ENCODE peak calls at places on chromosomes 6 and 20, in seven cellular contexts. One of them, this sample, is unnamed.
A peak's percentile ranks its signal among the peaks of the same experiment; 100 is the strongest.

GRCh38 chr20:37267684-37268313 is 6.2 kb upstream of the GHRH start:
- DNase-seq in prostate gland: no peak
- DNase-seq in ovary: no peak
- DNase-seq in esophagus squamous epithelium: no peak
- DNase-seq in HepG2: no peak
- DNase-seq in stomach: no peak
- DNase-seq in breast epithelium: no peak
- DNase-seq in this sample: no peak

GRCh38 chr6:131728296-131728939 is 17.6 kb upstream of the CTAGE9 start:
- DNase-seq in esophagus squamous epithelium: no peak
- DNase-seq in stomach: no peak
- DNase-seq in prostate gland: no peak
- DNase-seq in HepG2: no peak
- DNase-seq in ovary: no peak
- DNase-seq in breast epithelium: no peak
- DNase-seq in this sample: no peak

GRCh38 chr20:45049904-45050471 is 50.9 kb downstream of the KCNS1 start:
- DNase-seq in stomach: no peak
- DNase-seq in HepG2: no peak
- DNase-seq in ovary: no peak
- DNase-seq in prostate gland: no peak
- DNase-seq in breast epithelium: no peak
- DNase-seq in esophagus squamous epithelium: no peak
- DNase-seq in this sample: no peak

GRCh38 chr6:6674872-6675271 is 86.4 kb downstream of the LY86 start:
- DNase-seq in esophagus squamous epithelium: no peak
- DNase-seq in HepG2: no peak
- DNase-seq in prostate gland: no peak
- DNase-seq in breast epithelium: no peak
- DNase-seq in stomach: no peak
- DNase-seq in ovary: no peak
- DNase-seq in this sample: no peak

GRCh38 chr6:11349880-11350279 is 117.4 kb upstream of the NEDD9 start:
- DNase-seq in esophagus squamous epithelium: no peak
- DNase-seq in stomach: no peak
- DNase-seq in prostate gland: no peak
- DNase-seq in HepG2: no peak
- DNase-seq in ovary: no peak
- DNase-seq in breast epithelium: no peak
- DNase-seq in this sample: no peak

GRCh38 chr6:16483315-16483875 is 245.0 kb downstream of the GMPR start:
- DNase-seq in esophagus squamous epithelium: no peak
- DNase-seq in HepG2: no peak
- DNase-seq in prostate gland: no peak
- DNase-seq in ovary: no peak
- DNase-seq in breast epithelium: no peak
- DNase-seq in stomach: no peak
- DNase-seq in this sample: no peak

GRCh38 chr6:89148016-89148750 is 2.3 kb downstream of the PM20D2 start:
- DNase-seq in HepG2: no peak
- DNase-seq in ovary: no peak
- DNase-seq in stomach: no peak
- DNase-seq in esophagus squamous epithelium: no peak
- DNase-seq in prostate gland: no peak
- DNase-seq in breast epithelium: no peak
- DNase-seq in this sample: no peak

GRCh38 chr6:159931112-159931511 is 37.8 kb upstream of the IGF2R start:
- DNase-seq in breast epithelium: no peak
- DNase-seq in esophagus squamous epithelium: no peak
- DNase-seq in prostate gland: no peak
- DNase-seq in HepG2: no peak
- DNase-seq in ovary: no peak
- DNase-seq in stomach: no peak
- DNase-seq in this sample: no peak

GRCh38 chr6:40321616-40322015 is 265.5 kb downstream of the LRFN2 start:
- DNase-seq in prostate gland: no peak
- DNase-seq in esophagus squamous epithelium: no peak
- DNase-seq in breast epithelium: no peak
- DNase-seq in HepG2: no peak
- DNase-seq in ovary: no peak
- DNase-seq in stomach: no peak
- DNase-seq in this sample: no peak

GRCh38 chr6:107033136-107033535 is 5.1 kb downstream of the MTRES1 start:
- DNase-seq in stomach: no peak
- DNase-seq in ovary: no peak
- DNase-seq in prostate gland: no peak
- DNase-seq in HepG2: no peak
- DNase-seq in esophagus squamous epithelium: no peak
- DNase-seq in breast epithelium: no peak
- DNase-seq in this sample: no peak

GRCh38 chr6:170032197-170032596 is 258.7 kb downstream of the DLL1 start:
- DNase-seq in breast epithelium: peak; percentile 27
- DNase-seq in stomach: peak; percentile 22
- DNase-seq in ovary: peak; percentile 9
- DNase-seq in HepG2: no peak
- DNase-seq in esophagus squamous epithelium: no peak
- DNase-seq in prostate gland: no peak
- DNase-seq in this sample: no peak

GRCh38 chr6:119179842-119180241 is 101.4 kb upstream of the FAM184A start:
- DNase-seq in HepG2: no peak
- DNase-seq in esophagus squamous epithelium: no peak
- DNase-seq in prostate gland: no peak
- DNase-seq in ovary: no peak
- DNase-seq in stomach: no peak
- DNase-seq in breast epithelium: no peak
- DNase-seq in this sample: no peak

GRCh38 chr6:161631676-161632194 is 357.9 kb upstream of the AGPAT4 start:
- DNase-seq in breast epithelium: no peak
- DNase-seq in esophagus squamous epithelium: no peak
- DNase-seq in stomach: no peak
- DNase-seq in prostate gland: no peak
- DNase-seq in HepG2: no peak
- DNase-seq in ovary: no peak
- DNase-seq in this sample: no peak

DNA sequence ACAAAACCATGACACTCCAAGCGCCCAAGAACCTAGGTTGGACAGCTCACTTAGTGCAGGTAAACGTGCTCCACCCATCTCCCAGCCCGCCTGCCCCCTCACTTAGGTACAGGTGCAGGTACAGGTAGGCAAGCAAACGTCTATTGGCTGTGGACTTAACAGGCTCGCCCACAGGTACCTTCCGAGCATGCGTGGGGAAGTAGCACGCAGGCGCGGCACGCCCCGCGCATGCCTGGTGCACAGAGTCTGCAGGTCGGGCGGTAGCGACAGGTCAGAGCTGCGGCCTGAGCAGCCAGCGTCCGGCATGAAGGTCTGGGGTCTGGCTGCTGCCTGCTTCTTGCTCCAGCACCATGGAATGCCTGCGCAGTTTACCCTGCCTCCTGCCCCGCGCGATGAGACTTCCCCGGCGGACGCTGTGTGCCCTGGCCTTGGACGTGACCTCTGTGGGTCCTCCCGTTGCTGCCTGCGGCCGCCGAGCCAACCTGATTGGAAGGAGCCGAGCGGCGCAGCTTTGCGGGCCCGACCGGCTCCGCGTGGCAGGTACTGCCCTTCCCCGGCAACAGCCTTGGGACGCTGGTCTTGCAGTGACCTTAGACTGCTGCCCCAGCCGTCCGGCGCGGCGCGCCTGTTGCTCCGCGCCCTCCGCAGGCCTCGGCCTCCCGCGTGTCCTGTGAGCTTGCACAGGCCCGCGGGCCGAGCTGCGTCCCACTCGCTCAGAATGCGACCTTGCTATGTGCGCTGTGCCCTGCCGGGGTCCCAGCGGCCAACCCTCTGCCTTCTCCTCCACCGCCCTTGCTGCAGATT is at the start of gene MRS2:
- DNase-seq in esophagus squamous epithelium: peak; percentile 28
- DNase-seq in HepG2: peak; percentile 85
- DNase-seq in stomach: peak; percentile 94
- DNase-seq in breast epithelium: peak; percentile 88
- DNase-seq in ovary: peak; percentile 80
- DNase-seq in prostate gland: peak; percentile 90
- DNase-seq in this sample: peak; percentile 76
- TF ChIP-seq POLR2A in esophagus squamous epithelium: no peak
- TF ChIP-seq POLR2A in HepG2: peak; percentile 97
- TF ChIP-seq POLR2A in stomach: peak; percentile 37
- TF ChIP-seq POLR2A in breast epithelium: peak; percentile 45
- TF ChIP-seq POLR2A in ovary: no peak
- TF ChIP-seq POLR2A in prostate gland: peak; percentile 80
- TF ChIP-seq POLR2A in this sample: peak; percentile 77

GRCh38 chr6:111030008-111031006 is 48.5 kb downstream of the RPF2 start:
- DNase-seq in HepG2: no peak
- DNase-seq in esophagus squamous epithelium: no peak
- DNase-seq in stomach: no peak
- DNase-seq in ovary: no peak
- DNase-seq in prostate gland: no peak
- DNase-seq in breast epithelium: no peak
- DNase-seq in this sample: no peak
- H3K4me3 ChIP-seq in HepG2: no peak overlapping the region
- H3K4me3 ChIP-seq in esophagus squamous epithelium: no peak overlapping the region
- H3K4me3 ChIP-seq in stomach: no peak overlapping the region
- H3K4me3 ChIP-seq in ovary: no peak overlapping the region
- H3K4me3 ChIP-seq in prostate gland: no peak overlapping the region
- H3K4me3 ChIP-seq in breast epithelium: no peak overlapping the region
- H3K4me3 ChIP-seq in this sample: no peak overlapping the region

GRCh38 chr20:57948177-57948955 is 238.6 kb upstream of the PMEPA1 start:
- DNase-seq in ovary: no peak
- DNase-seq in stomach: no peak
- DNase-seq in esophagus squamous epithelium: no peak
- DNase-seq in breast epithelium: no peak
- DNase-seq in prostate gland: no peak
- DNase-seq in HepG2: no peak
- DNase-seq in this sample: no peak

GRCh38 chr20:57947421-57948176 is 237.8 kb upstream of the PMEPA1 start:
- DNase-seq in prostate gland: no peak
- DNase-seq in esophagus squamous epithelium: no peak
- DNase-seq in ovary: no peak
- DNase-seq in stomach: no peak
- DNase-seq in breast epithelium: no peak
- DNase-seq in HepG2: no peak
- DNase-seq in this sample: no peak

GRCh38 chr20:57944988-57945387 is 235.2 kb upstream of the PMEPA1 start:
- DNase-seq in prostate gland: no peak
- DNase-seq in stomach: no peak
- DNase-seq in breast epithelium: no peak
- DNase-seq in ovary: no peak
- DNase-seq in HepG2: no peak
- DNase-seq in esophagus squamous epithelium: no peak
- DNase-seq in this sample: no peak

GRCh38 chr20:57943291-57943690 is 233.5 kb upstream of the PMEPA1 start:
- DNase-seq in stomach: no peak
- DNase-seq in esophagus squamous epithelium: no peak
- DNase-seq in HepG2: no peak
- DNase-seq in ovary: no peak
- DNase-seq in breast epithelium: no peak
- DNase-seq in prostate gland: no peak
- DNase-seq in this sample: no peak

GRCh38 chr20:57946559-57947315 is 236.9 kb upstream of the PMEPA1 start:
- DNase-seq in prostate gland: no peak
- DNase-seq in breast epithelium: no peak
- DNase-seq in esophagus squamous epithelium: no peak
- DNase-seq in HepG2: peak; percentile 18
- DNase-seq in ovary: no peak
- DNase-seq in stomach: no peak
- DNase-seq in this sample: no peak
- TF ChIP-seq POLR2A in prostate gland: no peak
- TF ChIP-seq POLR2A in breast epithelium: no peak
- TF ChIP-seq POLR2A in esophagus squamous epithelium: no peak
- TF ChIP-seq POLR2A in HepG2: no peak
- TF ChIP-seq POLR2A in ovary: no peak
- TF ChIP-seq POLR2A in stomach: no peak
- TF ChIP-seq POLR2A in this sample: no peak

GRCh38 chr20:43515628-43516027 is 8.1 kb downstream of the L3MBTL1 start:
- DNase-seq in esophagus squamous epithelium: no peak
- DNase-seq in ovary: no peak
- DNase-seq in stomach: no peak
- DNase-seq in prostate gland: no peak
- DNase-seq in breast epithelium: no peak
- DNase-seq in HepG2: no peak
- DNase-seq in this sample: no peak
- H3K4me3 ChIP-seq in esophagus squamous epithelium: no peak overlapping the region
- H3K4me3 ChIP-seq in ovary: no peak overlapping the region
- H3K4me3 ChIP-seq in stomach: no peak overlapping the region
- H3K4me3 ChIP-seq in prostate gland: no peak overlapping the region
- H3K4me3 ChIP-seq in breast epithelium: peak overlapping the region; percentile 65
- H3K4me3 ChIP-seq in HepG2: peak overlapping the region; percentile 84
- H3K4me3 ChIP-seq in this sample: no peak overlapping the region

GRCh38 chr20:62161347-62161746 is 17.8 kb downstream of the SS18L1 start:
- DNase-seq in esophagus squamous epithelium: no peak
- DNase-seq in ovary: no peak
- DNase-seq in HepG2: no peak
- DNase-seq in prostate gland: no peak
- DNase-seq in stomach: no peak
- DNase-seq in breast epithelium: no peak
- DNase-seq in this sample: no peak
- TF ChIP-seq POLR2A in esophagus squamous epithelium: no peak
- TF ChIP-seq POLR2A in ovary: no peak
- TF ChIP-seq POLR2A in HepG2: no peak
- TF ChIP-seq POLR2A in prostate gland: no peak
- TF ChIP-seq POLR2A in stomach: no peak
- TF ChIP-seq POLR2A in breast epithelium: no peak
- TF ChIP-seq POLR2A in this sample: no peak

DNA sequence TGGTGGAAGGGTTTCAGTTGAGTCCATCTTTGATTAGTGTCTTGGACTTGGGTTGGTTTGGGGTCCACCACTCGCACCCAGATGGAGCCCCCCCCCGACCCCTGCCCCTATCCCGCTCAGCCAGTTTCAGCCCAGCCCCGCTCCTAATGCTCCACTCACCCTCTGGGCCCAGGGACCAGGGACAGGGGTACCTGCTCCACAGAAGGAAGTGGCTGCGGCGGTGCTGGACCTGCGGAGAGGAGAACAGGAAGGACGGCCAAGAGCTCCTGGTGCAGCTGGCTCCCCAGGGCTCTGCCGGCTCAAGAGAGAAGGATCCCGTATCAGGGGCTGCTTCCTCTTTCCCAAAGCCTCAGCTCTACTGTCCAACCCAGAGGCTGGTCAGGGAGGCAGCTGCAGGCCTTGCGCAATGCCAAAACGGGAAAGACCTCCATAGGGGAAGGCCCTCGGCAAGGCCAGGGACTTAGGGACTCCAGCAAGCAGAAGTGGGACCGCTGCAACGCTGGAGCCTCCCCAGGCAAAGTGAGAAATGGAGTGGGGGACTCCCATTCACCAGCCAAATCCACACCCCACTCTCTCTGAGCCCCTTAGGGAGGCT is at the start of gene SIGLEC1:
- DNase-seq in stomach: peak; percentile 34
- DNase-seq in prostate gland: no peak
- DNase-seq in ovary: no peak
- DNase-seq in HepG2: no peak
- DNase-seq in esophagus squamous epithelium: no peak
- DNase-seq in breast epithelium: no peak
- DNase-seq in this sample: no peak
- H3K4me3 ChIP-seq in stomach: peak within 1 kb of the TSS; percentile 2
- H3K4me3 ChIP-seq in prostate gland: no peak within 1 kb of the TSS
- H3K4me3 ChIP-seq in ovary: no peak within 1 kb of the TSS
- H3K4me3 ChIP-seq in HepG2: no peak within 1 kb of the TSS
- H3K4me3 ChIP-seq in esophagus squamous epithelium: peak within 1 kb of the TSS; percentile 35
- H3K4me3 ChIP-seq in breast epithelium: no peak within 1 kb of the TSS
- H3K4me3 ChIP-seq in this sample: no peak within 1 kb of the TSS